ENCODE peak calls at places on chromosomes 16 and 17, in ten cellular contexts. F is bronchial epithelial cell; N is mesenchymal stem cell; Z is NAMALWA; E is epithelial cell of esophagus; G is GF-D8; C is CD4-positive, alpha-beta T cell; B is NCI-H2081; J is stimulated activated CD4-positive, alpha-beta T cell treated with anti-CD3 and anti-CD28 coated beads, Interleukin-4, amount 100 ng/mL, for 24 hours; O is H9. K is an unnamed sample.

GRCh38 chr17:1324201-1324750 is 44.8 kb downstream of the TRARG1 start:
- DNase-seq in F (no peak), N (no peak), Z (peak; percentile 61), E (no peak), G (no peak), C (no peak), B (no peak), J (no peak), O (no peak), K (no peak)

GRCh38 chr17:80891096-80892018 is 100.3 kb upstream of the CHMP6 start:
- DNase-seq in F (peak; percentile 78), N (peak; percentile 99), Z (no peak), E (peak; percentile 85), G (peak; percentile 72), C (peak; percentile 65), B (no peak), J (peak; percentile 88), O (no peak), K (no peak)

GRCh38 chr16:90031931-90032663 is 12.8 kb upstream of the DBNDD1 start:
- DNase-seq in F (no peak), N (peak; percentile 63), Z (peak; percentile 51), E (peak; percentile 54), G (no peak), C (no peak), B (no peak), J (no peak), O (no peak), K (no peak)

GRCh38 chr17:43900183-43900857 is 7.0 kb downstream of the MPP2 start:
- DNase-seq in F (peak; percentile 63), N (peak; percentile 85), Z (peak; percentile 89), E (peak; percentile 81), G (no peak), C (peak; percentile 70), B (peak; percentile 88), J (peak; percentile 86), O (peak; percentile 96), K (peak; percentile 86)

GRCh38 chr16:79042886-79043285 is 557.7 kb downstream of the MAF start:
- DNase-seq in F (no peak), N (no peak), Z (no peak), E (no peak), G (no peak), C (no peak), B (no peak), J (peak; percentile 28), O (no peak), K (peak; percentile 72)

GRCh38 chr16:83954577-83955016 is 1.6 kb downstream of the OSGIN1 start:
- DNase-seq in F (peak; percentile 51), N (peak; percentile 83), Z (no peak), E (peak; percentile 68), G (no peak), C (no peak), B (no peak), J (no peak), O (peak; percentile 55), K (peak; percentile 16)

GRCh38 chr17:50478391-50479361 is at the start of gene RSAD1:
- DNase-seq in F (peak; percentile 73), N (peak; percentile 89), Z (peak; percentile 95), E (peak; percentile 86), G (peak; percentile 76), C (peak; percentile 77), B (peak; percentile 88), J (peak; percentile 86), O (peak; percentile 93), K (peak; percentile 96)

GRCh38 chr16:27232061-27232841 is 28.9 kb downstream of the KDM8 start:
- DNase-seq in F (no peak), N (no peak), Z (peak; percentile 70), E (no peak), G (peak; percentile 13), C (no peak), B (no peak), J (peak; percentile 59), O (no peak), K (peak; percentile 95)

GRCh38 chr17:66829386-66829864 is 5.5 kb upstream of the CACNG5 start:
- DNase-seq in F (peak; percentile 57), N (peak; percentile 73), Z (peak; percentile 30), E (peak; percentile 78), G (no peak), C (no peak), B (no peak), J (no peak), O (peak; percentile 89), K (peak; percentile 53)

GRCh38 chr17:48816774-48817590 is at the start of gene TTLL6:
- DNase-seq in F (peak; percentile 64), N (peak; percentile 88), Z (peak; percentile 63), E (peak; percentile 87), G (no peak), C (peak; percentile 65), B (peak; percentile 99), J (peak; percentile 78), O (peak; percentile 99), K (peak; percentile 93)

GRCh38 chr16:14334366-14335105 is 263.4 kb downstream of the MRTFB start:
- DNase-seq in F (peak; percentile 64), N (no peak), Z (no peak), E (peak; percentile 62), G (no peak), C (no peak), B (no peak), J (no peak), O (no peak), K (no peak)

GRCh38 chr16:2385441-2385840 is 43.8 kb upstream of the CCNF start:
- DNase-seq in F (peak; percentile 82), N (no peak), Z (no peak), E (peak; percentile 86), G (no peak), C (no peak), B (no peak), J (no peak), O (no peak), K (no peak)

GRCh38 chr17:28901866-28902818 is 737 bp downstream of the DHRS13 start:
- DNase-seq in F (no peak), N (peak; percentile 57), Z (peak; percentile 61), E (peak; percentile 18), G (no peak), C (no peak), B (no peak), J (peak; percentile 55), O (no peak), K (peak; percentile 68)

GRCh38 chr16:81265658-81266451 is 27.4 kb downstream of the BCO1 start:
- DNase-seq in F (no peak), N (no peak), Z (no peak), E (no peak), G (no peak), C (no peak), B (no peak), J (no peak), O (no peak), K (no peak)

GRCh38 chr16:53775821-53776431 is 72.0 kb downstream of the FTO start:
- DNase-seq in F (peak; percentile 95), N (peak; percentile 95), Z (no peak), E (peak; percentile 93), G (peak; percentile 87), C (no peak), B (no peak), J (no peak), O (no peak), K (no peak)

GRCh38 chr16:57304169-57305061 is 19.9 kb upstream of the PLLP start:
- DNase-seq in F (peak; percentile 41), N (peak; percentile 86), Z (no peak), E (peak; percentile 29), G (no peak), C (no peak), B (no peak), J (no peak), O (no peak), K (no peak)

GRCh38 chr17:31650756-31651520 is 208.1 kb downstream of the COPRS start:
- DNase-seq in F (no peak), N (no peak), Z (no peak), E (no peak), G (no peak), C (no peak), B (no peak), J (no peak), O (no peak), K (no peak)

GRCh38 chr16:8768701-8769100 is 28.7 kb downstream of the TMEM186 start:
- DNase-seq in F (no peak), N (no peak), Z (no peak), E (no peak), G (no peak), C (no peak), B (no peak), J (no peak), O (peak; percentile 55), K (no peak)

K was measured in RPMI8226.